ENCODE peak calls at places on chromosomes 5 and 9, in four cellular contexts. D, J, F and Y are unnamed samples.

GRCh38 chr5:147973086-147973485 is 66.7 kb upstream of the C5orf46 start:
- DNase-seq in D (no peak), F (no peak), J (no peak), Y (no peak)

GRCh38 chr9:118931941-118932340 is 437.3 kb downstream of the BRINP1 start:
- DNase-seq in J (no peak), F (no peak), D (no peak), Y (no peak)

GRCh38 chr9:18274693-18275092 is 199.3 kb upstream of the ADAMTSL1 start:
- DNase-seq in F (no peak), D (no peak), J (peak), Y (no peak)

GRCh38 chr5:19208397-19208796 is 779.6 kb downstream of the CDH18 start:
- DNase-seq in F (no peak), J (no peak), D (no peak), Y (no peak)

GRCh38 chr5:151155149-151155776 is 2.3 kb downstream of the ANXA6 start:
- DNase-seq in D (no peak), F (no peak), J (peak), Y (no peak)

GRCh38 chr5:92553326-92553725 is 1027.7 kb downstream of the NR2F1-AS1 start:
- DNase-seq in F (no peak), J (peak), D (no peak), Y (no peak)

GRCh38 chr5:97400537-97400936 is 217.5 kb upstream of the RIOK2 start:
- DNase-seq in J (no peak), F (no peak), D (no peak), Y (no peak)

GRCh38 chr9:122498883-122499288 is 11.7 kb upstream of the OR1J2 start:
- DNase-seq in D (peak), J (peak), F (no peak), Y (peak)

GRCh38 chr9:110095776-110096175 is 112.2 kb downstream of the C9orf152 start:
- DNase-seq in F (no peak), J (peak), D (no peak), Y (no peak)

GRCh38 chr9:130024597-130024994 is 18.4 kb downstream of the FNBP1 start:
- DNase-seq in J (peak), D (no peak), F (no peak), Y (no peak)

GRCh38 chr5:38426986-38427950 is 129.2 kb downstream of the LIFR start:
- DNase-seq in D (no peak), F (no peak), J (no peak), Y (no peak)

GRCh38 chr5:137308311-137308710 is 190.8 kb downstream of the SPOCK1 start:
- DNase-seq in D (no peak), J (no peak), F (no peak), Y (no peak)

GRCh38 chr9:99762470-99762869 is 59.2 kb upstream of the NR4A3 start:
- DNase-seq in J (no peak), F (no peak), D (peak), Y (no peak)

GRCh38 chr5:111252799-111253564 is 28.8 kb downstream of the CAMK4 start:
- DNase-seq in F (no peak), J (no peak), D (peak), Y (no peak)

GRCh38 chr5:56102885-56103284 is 108.1 kb upstream of the IL6ST start:
- DNase-seq in J (no peak), D (no peak), F (no peak), Y (no peak)

GRCh38 chr9:87662808-87663528 is 63.0 kb upstream of the CTSL start:
- DNase-seq in J (peak), F (peak), D (peak), Y (peak)

GRCh38 chr9:27865031-27865438 is 291.8 kb upstream of the C9orf72 start:
- DNase-seq in D (no peak), F (no peak), J (peak), Y (no peak)